ENCODE peak calls at places on chromosomes 1 and 21, in ten cellular contexts. M is GM10248; T is bronchial epithelial cell; U is thoracic aorta; B is C1 segment of cervical spinal cord; L is aorta; Q is suprapubic skin; Y is ovary; K is stimulated activated CD4-positive, alpha-beta T cell treated with anti-CD3 and anti-CD28 coated beads, Interleukin-2, amount 100 ng/mL, for 48 hours; O is islet precursor cell. D is an unnamed sample.

GRCh38 chr1:201095581-201096531 is 16.4 kb downstream of the CACNA1S start:
- DNase-seq in U (no peak), B (peak; percentile 21), K (no peak), T (peak; percentile 54), Q (no peak), L (no peak), Y (no peak), O (no peak), M (peak; percentile 35), D (no peak)

GRCh38 chr1:198669023-198669698 is 30.3 kb downstream of the PTPRC start:
- DNase-seq in O (no peak), Y (no peak), L (peak; percentile 39), M (peak; percentile 29), K (no peak), Q (no peak), B (no peak), U (no peak), T (peak; percentile 95), D (no peak)

GRCh38 chr1:155479205-155479604 is 83.4 kb downstream of the ASH1L start:
- DNase-seq in Y (no peak), U (no peak), T (peak; percentile 47), M (no peak), L (no peak), Q (no peak), O (peak; percentile 55), B (no peak), K (no peak), D (no peak)

GRCh38 chr21:32329776-32330175 is 31.1 kb downstream of the MRAP start:
- DNase-seq in Q (no peak), U (no peak), T (peak; percentile 4), K (no peak), O (no peak), M (no peak), B (no peak), Y (no peak), L (no peak), D (no peak)

GRCh38 chr1:113534130-113534817 is 144.0 kb downstream of the MAGI3 start:
- DNase-seq in Y (no peak), U (no peak), B (no peak), Q (no peak), O (peak; percentile 73), M (no peak), L (no peak), T (peak; percentile 78), K (no peak), D (no peak)

GRCh38 chr1:8914471-8914870 is 31.2 kb upstream of the CA6 start:
- DNase-seq in U (no peak), O (no peak), Y (no peak), B (no peak), Q (no peak), K (no peak), T (no peak), L (no peak), M (no peak), D (no peak)

GRCh38 chr21:28705616-28706015 is 287.1 kb downstream of the LTN1 start:
- DNase-seq in B (no peak), U (no peak), M (no peak), K (no peak), T (no peak), O (no peak), Q (no peak), Y (no peak), L (no peak), D (no peak)

GRCh38 chr1:31879981-31880608 is 58.1 kb downstream of the PTP4A2 start:
- DNase-seq in K (no peak), U (no peak), L (no peak), M (no peak), B (no peak), O (no peak), Q (no peak), T (no peak), Y (no peak), D (no peak)

GRCh38 chr1:119510046-119510445 is 3.0 kb downstream of the HSD3B1 start:
- DNase-seq in Q (no peak), K (no peak), Y (no peak), T (peak; percentile 15), B (no peak), L (no peak), M (no peak), O (no peak), U (no peak), D (no peak)

GRCh38 chr1:152623203-152623844 is 421 bp upstream of the LCE3A start:
- DNase-seq in M (peak; percentile 39), O (no peak), B (no peak), K (peak; percentile 13), U (no peak), Q (no peak), L (no peak), T (no peak), Y (peak; percentile 41), D (no peak)

GRCh38 chr1:9181990-9182783 is 52.4 kb upstream of the H6PD start:
- DNase-seq in M (peak; percentile 75), K (no peak), B (no peak), Q (peak; percentile 65), T (peak; percentile 55), L (peak; percentile 70), U (no peak), Y (peak; percentile 77), O (peak; percentile 82), D (no peak)

GRCh38 chr1:95002657-95003432 is 69.9 kb downstream of the ALG14 start:
- DNase-seq in Y (no peak), O (no peak), Q (no peak), T (no peak), U (no peak), B (no peak), M (no peak), K (no peak), L (no peak), D (peak; percentile 61)

GRCh38 chr1:30274937-30275621 is 448.3 kb downstream of the MATN1 start:
- DNase-seq in K (no peak), Q (no peak), O (peak; percentile 52), M (no peak), L (no peak), B (no peak), Y (no peak), U (no peak), T (no peak), D (no peak)

GRCh38 chr1:214842856-214843255 is 239.7 kb upstream of the KCNK2 start:
- DNase-seq in Y (no peak), B (no peak), U (no peak), L (no peak), Q (no peak), K (no peak), T (no peak), M (no peak), O (no peak), D (no peak)

GRCh38 chr1:230169454-230170152 is 102.6 kb downstream of the GALNT2 start:
- DNase-seq in Q (no peak), K (no peak), O (peak; percentile 7), B (no peak), M (no peak), U (no peak), Y (no peak), T (no peak), L (no peak), D (no peak)